ENCODE peak calls at places on chromosomes 12 and 14, in seven cellular contexts. Y is tibial artery, G is NB4, I is fibroblast of the aortic adventitia, B is lung, T is cardiac fibroblast, H is A549. W is an unnamed sample.

GRCh38 chr12:64125913-64126312 is 96.2 kb downstream of the KICS2 start:
- DNase-seq in I (peak; percentile 23), T (no peak), H (no peak), B (no peak), G (no peak), Y (no peak), W (no peak)

GRCh38 chr12:131928080-131928764 is 854 bp upstream of the PUS1 start:
- DNase-seq in H (peak; percentile 46), B (no peak), T (peak; percentile 34), G (no peak), Y (no peak), I (peak; percentile 15), W (peak; percentile 19)

GRCh38 chr14:23437142-23438129 is 2.0 kb upstream of the MYH7 start:
- DNase-seq in I (no peak), H (no peak), B (no peak), G (no peak), T (no peak), Y (no peak), W (no peak)

GRCh38 chr14:95515523-95516517 is 630 bp downstream of the SYNE3 start:
- DNase-seq in I (peak; percentile 70), H (peak; percentile 37), G (peak; percentile 87), T (peak; percentile 66), Y (peak; percentile 74), B (no peak), W (peak; percentile 26)

GRCh38 chr12:95859344-95859816 is 628 bp downstream of the SNRPF start:
- DNase-seq in I (no peak), B (no peak), T (peak; percentile 26), G (peak; percentile 56), Y (no peak), H (peak; percentile 38), W (peak; percentile 42)

GRCh38 chr12:92337128-92337527 is 191.5 kb upstream of the BTG1 start:
- DNase-seq in B (no peak), G (no peak), I (no peak), H (no peak), Y (no peak), T (no peak), W (no peak)

GRCh38 chr12:78645956-78646355 is 218.6 kb upstream of the SYT1 start:
- DNase-seq in I (peak; percentile 25), T (peak; percentile 3), H (no peak), B (no peak), Y (no peak), G (no peak), W (peak; percentile 11)

GRCh38 chr12:95238150-95238549 is 20.5 kb downstream of the VEZT start:
- DNase-seq in T (no peak), B (no peak), H (no peak), G (no peak), Y (no peak), I (no peak), W (no peak)

GRCh38 chr12:120709976-120710804 is at the start of gene UNC119B:
- DNase-seq in T (peak; percentile 44), Y (peak; percentile 59), H (peak; percentile 52), G (peak; percentile 79), I (peak; percentile 40), B (peak; percentile 73), W (peak; percentile 52)

GRCh38 chr14:96042218-96042930 is 3.2 kb downstream of the C14orf132 start:
- DNase-seq in H (no peak), T (peak; percentile 50), G (no peak), B (no peak), I (peak; percentile 71), Y (no peak), W (no peak)

GRCh38 chr14:60169722-60170121 is 4.5 kb upstream of the DHRS7 start:
- DNase-seq in Y (no peak), T (no peak), B (no peak), G (no peak), H (no peak), I (no peak), W (no peak)

GRCh38 chr12:34151019-34151418 is 128.7 kb downstream of the ALG10 start:
- DNase-seq in I (no peak), H (no peak), B (no peak), T (no peak), G (no peak), Y (no peak), W (no peak)

DNA sequence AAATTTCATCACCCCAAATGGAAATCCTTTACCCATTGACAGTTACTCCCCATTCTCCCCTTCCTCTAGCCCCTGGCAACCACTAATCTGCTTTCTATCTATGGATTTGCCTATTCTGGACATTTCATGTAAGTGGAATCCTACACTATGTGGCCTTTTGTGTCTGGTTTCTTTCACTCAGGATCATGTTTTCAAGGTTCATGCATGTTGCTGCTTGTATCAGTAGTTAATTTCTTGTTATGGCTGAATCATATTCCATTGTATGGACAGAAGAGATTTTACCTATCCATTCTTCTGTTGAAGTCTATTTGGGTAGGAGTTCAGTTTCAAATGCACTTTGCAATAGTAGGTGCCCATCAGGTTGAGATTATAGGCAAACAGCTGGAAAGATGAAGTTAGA is 1.4 kb downstream of the RFC5 start:
- DNase-seq in B (no peak), I (no peak), T (no peak), G (no peak), H (no peak), Y (no peak), W (peak; percentile 16)
- H3K4me3 ChIP-seq in B (no peak overlapping the region), I (no peak overlapping the region), T (no peak overlapping the region), G (peak overlapping the region; percentile 96), H (peak overlapping the region; percentile 83), Y (no peak overlapping the region), W (no peak overlapping the region)

GRCh38 chr12:53221203-53222076 is 10.6 kb downstream of the RARG start:
- DNase-seq in I (peak; percentile 44), T (peak; percentile 69), H (peak; percentile 75), Y (peak; percentile 55), G (peak; percentile 71), B (peak; percentile 70), W (peak; percentile 73)
- TF ChIP-seq CTCF in I (no peak), T (no peak), H (peak; percentile 51), Y (no peak), G (peak; percentile 15), B (no peak), W (peak; percentile 11)

DNA sequence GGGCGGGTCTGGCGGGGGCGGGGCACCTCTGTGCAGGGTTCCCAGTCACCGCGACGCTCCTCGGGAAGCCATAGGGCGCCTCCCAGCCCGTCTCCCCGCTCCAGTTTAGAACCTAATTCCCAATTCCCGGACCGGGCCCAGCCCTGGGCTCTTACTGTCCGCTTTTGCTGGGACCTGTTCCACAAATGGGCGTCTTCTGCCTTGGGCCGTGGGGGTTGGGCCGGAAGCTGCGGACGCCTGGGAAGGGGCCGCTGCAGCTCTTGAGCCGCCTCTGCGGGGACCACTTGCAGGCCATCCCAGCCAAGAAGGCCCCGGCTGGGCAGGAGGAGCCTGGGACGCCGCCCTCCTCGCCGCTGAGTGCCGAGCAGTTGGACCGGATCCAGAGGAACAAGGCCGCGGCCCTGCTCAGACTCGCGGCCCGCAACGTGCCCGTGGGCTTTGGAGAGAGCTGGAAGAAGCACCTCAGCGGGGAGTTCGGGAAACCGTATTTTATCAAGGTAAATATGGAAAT is 800 bp downstream of the UNG start:
- DNase-seq in T (peak; percentile 85), H (no peak), I (peak; percentile 72), Y (peak; percentile 65), G (no peak), B (peak; percentile 61), W (peak; percentile 66)
- H3K4me3 ChIP-seq in T (peak overlapping the region; percentile 82), H (peak overlapping the region; percentile 91), I (peak overlapping the region; percentile 81), Y (peak overlapping the region; percentile 86), G (peak overlapping the region; percentile 67), B (peak overlapping the region; percentile 66), W (peak overlapping the region; percentile 76)

GRCh38 chr12:45247589-45247988 is 31.7 kb downstream of the ANO6 start:
- DNase-seq in B (no peak), H (no peak), G (no peak), T (no peak), I (no peak), Y (no peak), W (no peak)

GRCh38 chr12:45246202-45246601 is 30.3 kb downstream of the ANO6 start:
- DNase-seq in T (no peak), I (no peak), H (no peak), Y (no peak), B (no peak), G (no peak), W (no peak)

GRCh38 chr12:45243963-45244362 is 28.1 kb downstream of the ANO6 start:
- DNase-seq in B (no peak), I (no peak), G (no peak), H (no peak), Y (no peak), T (no peak), W (no peak)

GRCh38 chr12:45244561-45245348 is 28.9 kb downstream of the ANO6 start:
- DNase-seq in G (peak; percentile 61), I (peak; percentile 69), Y (no peak), H (no peak), T (peak; percentile 71), B (no peak), W (peak; percentile 36)

GRCh38 chr12:45242180-45242579 is 26.3 kb downstream of the ANO6 start:
- DNase-seq in G (no peak), H (no peak), Y (no peak), I (no peak), B (no peak), T (no peak), W (peak; percentile 21)
- TF ChIP-seq CTCF in G (no peak), H (no peak), Y (no peak), I (no peak), B (no peak), T (no peak), W (no peak)

DNA sequence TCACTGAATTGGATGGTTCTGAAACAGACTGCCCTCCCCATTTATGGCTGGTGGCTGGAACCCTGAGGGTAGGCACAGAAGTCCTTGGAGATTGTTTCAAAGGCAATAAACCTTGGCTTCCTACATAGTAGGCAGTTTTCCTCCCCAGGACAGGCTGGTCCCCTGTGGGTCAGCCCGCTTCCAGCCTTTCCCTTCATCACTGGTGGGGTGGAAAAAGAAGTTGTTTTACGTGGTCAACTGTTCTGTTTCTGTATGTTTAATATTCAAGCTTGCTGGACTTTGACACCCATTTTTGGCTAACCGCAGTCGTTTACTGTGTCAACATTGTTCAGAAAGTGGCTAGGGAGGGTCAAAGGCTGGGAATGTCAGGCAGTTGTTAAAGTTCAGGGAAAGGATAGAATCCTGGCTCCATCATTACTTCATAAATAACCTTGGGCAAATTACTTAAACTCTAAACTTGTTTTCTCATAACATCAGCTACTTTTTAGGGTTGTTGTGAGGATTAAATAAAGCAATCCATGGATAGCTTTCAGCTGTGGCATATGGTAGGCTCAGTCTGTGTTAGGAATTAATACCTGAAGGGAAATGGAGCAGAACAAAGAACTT is 2.4 kb downstream of the KLHDC2 start:
- DNase-seq in G (no peak), Y (no peak), H (peak; percentile 70), I (no peak), B (peak; percentile 45), T (peak; percentile 12), W (peak; percentile 5)
- H3K4me3 ChIP-seq in G (peak overlapping the region; percentile 23), Y (peak overlapping the region; percentile 88), H (peak overlapping the region; percentile 93), I (peak overlapping the region; percentile 4), B (no peak overlapping the region), T (no peak overlapping the region), W (peak overlapping the region; percentile 80)

DNA sequence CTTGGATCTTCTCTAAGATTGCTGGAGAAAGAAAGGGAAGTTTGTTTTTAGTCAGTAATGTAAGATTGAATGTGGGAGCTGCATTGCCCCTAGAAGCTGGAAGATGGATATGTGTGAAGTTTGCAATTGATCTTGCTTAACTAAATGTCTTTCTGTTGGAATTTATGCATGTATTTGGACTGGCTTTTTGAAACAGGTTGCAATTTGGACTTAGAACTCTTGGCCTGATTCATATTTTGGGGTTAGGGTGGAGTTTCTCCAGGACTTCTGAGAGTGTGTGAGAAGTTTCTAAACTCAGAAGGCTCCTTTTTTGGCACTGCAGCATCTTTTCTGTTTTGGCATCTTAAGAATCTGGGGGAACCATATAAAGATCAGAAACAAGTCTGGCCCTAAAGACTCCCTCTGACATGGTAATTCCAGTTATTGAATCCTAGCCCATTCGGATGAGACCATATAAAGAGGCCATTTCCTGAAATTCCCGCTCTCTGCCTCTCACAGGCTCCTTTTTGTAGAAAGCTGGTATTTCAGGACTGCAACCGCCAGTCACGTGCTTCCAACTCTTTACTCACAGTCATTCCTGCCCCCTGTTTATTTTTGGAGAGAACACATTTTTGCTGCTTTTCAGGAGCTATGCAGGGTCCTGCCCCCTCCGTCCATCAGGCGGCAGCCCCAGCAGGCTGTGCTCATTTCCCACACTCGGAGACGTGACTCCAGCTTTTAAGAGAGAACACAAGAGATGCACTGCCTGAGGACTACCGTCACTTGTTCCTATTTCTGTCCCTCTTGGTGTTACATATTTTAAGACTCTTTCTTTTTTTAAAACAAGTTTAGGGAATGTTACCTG is 26.6 kb downstream of the IFT43 start:
- DNase-seq in B (no peak), G (no peak), Y (peak; percentile 31), I (peak; percentile 16), T (peak; percentile 47), H (no peak), W (no peak)
- TF ChIP-seq CTCF in B (no peak), G (no peak), Y (peak; percentile 41), I (no peak), T (no peak), H (no peak), W (no peak)

W was measured in epithelial cell of esophagus.